ENCODE peak calls at places on chromosomes 1 and 21, in six cellular contexts. U is heart right ventricle, E is fibroblast of lung, F is pancreas, D is heart left ventricle, X is tibial artery. J is an unnamed sample.
A peak's percentile ranks its signal among the peaks of the same experiment; 100 is the strongest.

GRCh38 chr1:941027-941587 is 17.4 kb downstream of the SAMD11 start:
- DNase-seq in E (no peak), X (no peak), F (no peak), U (no peak), D (no peak), J (no peak)

GRCh38 chr1:6927626-6928025 is 142.4 kb downstream of the CAMTA1 start:
- DNase-seq in D (no peak), X (no peak), U (no peak), F (no peak), E (no peak), J (no peak)

GRCh38 chr1:229109320-229109761 is 161.6 kb upstream of the RAB4A start:
- DNase-seq in D (peak; percentile 27), E (no peak), X (peak; percentile 60), U (no peak), F (no peak), J (no peak)

GRCh38 chr1:74505133-74505532 is 7.3 kb downstream of the LRRC53 start:
- DNase-seq in D (no peak), U (peak; percentile 14), X (no peak), F (no peak), E (no peak), J (no peak)

GRCh38 chr1:217040696-217041095 is 317.5 kb upstream of the ESRRG start:
- DNase-seq in D (no peak), F (no peak), U (no peak), E (peak; percentile 18), X (no peak), J (no peak)

GRCh38 chr1:201946224-201946908 is at the start of gene LMOD1:
- DNase-seq in F (peak; percentile 67), E (peak; percentile 93), X (peak; percentile 97), U (peak; percentile 81), D (peak; percentile 85), J (no peak)

GRCh38 chr1:77039739-77040138 is 172.5 kb downstream of the ST6GALNAC5 start:
- DNase-seq in D (no peak), F (no peak), X (no peak), E (peak; percentile 96), U (no peak), J (peak; percentile 92)

GRCh38 chr1:168202941-168203654 is 22.7 kb upstream of the SFT2D2 start:
- DNase-seq in U (no peak), F (no peak), X (peak; percentile 30), E (peak; percentile 81), D (no peak), J (peak; percentile 52)

GRCh38 chr1:87450136-87450535 is 121.5 kb downstream of the LMO4 start:
- DNase-seq in U (no peak), D (no peak), E (no peak), F (no peak), X (no peak), J (no peak)

GRCh38 chr1:53733975-53734649 is 4.9 kb downstream of the GLIS1 start:
- DNase-seq in X (no peak), U (no peak), D (no peak), E (peak; percentile 74), F (no peak), J (no peak)

GRCh38 chr1:171636141-171636540 is 14.1 kb downstream of the MYOCOS start:
- DNase-seq in F (no peak), D (no peak), E (no peak), U (no peak), X (no peak), J (no peak)

GRCh38 chr21:37855568-37856391 is 60.5 kb downstream of the KCNJ6 start:
- DNase-seq in D (no peak), U (no peak), F (no peak), E (peak; percentile 86), X (no peak), J (no peak)

GRCh38 chr1:166182281-166182680 is 15.5 kb upstream of the FAM78B start:
- DNase-seq in E (no peak), X (no peak), D (no peak), U (no peak), F (no peak), J (no peak)

GRCh38 chr1:228101994-228102790 is 933 bp downstream of the C1orf35 start:
- DNase-seq in F (peak; percentile 61), D (no peak), X (no peak), U (no peak), E (no peak), J (no peak)

GRCh38 chr1:218501073-218501612 is 156.0 kb downstream of the TGFB2 start:
- DNase-seq in X (no peak), D (no peak), U (no peak), F (no peak), E (no peak), J (no peak)

GRCh38 chr1:223216482-223217205 is 73.6 kb upstream of the TLR5 start:
- DNase-seq in U (no peak), E (no peak), D (no peak), F (no peak), X (no peak), J (no peak)

GRCh38 chr1:92486251-92487077 is at the start of gene GFI1:
- DNase-seq in X (no peak), F (peak; percentile 74), E (peak; percentile 15), D (peak; percentile 11), U (peak; percentile 32), J (no peak)

GRCh38 chr1:147627435-147628110 is 42.8 kb downstream of the ACP6 start:
- DNase-seq in D (peak; percentile 48), F (peak; percentile 54), X (peak; percentile 43), E (peak; percentile 55), U (peak; percentile 41), J (peak; percentile 9)

GRCh38 chr1:6969106-6969505 is 183.9 kb downstream of the CAMTA1 start:
- DNase-seq in E (no peak), D (no peak), F (no peak), U (no peak), X (no peak), J (no peak)

GRCh38 chr1:206050655-206051235 is 2.2 kb upstream of the RHEX start:
- DNase-seq in E (no peak), X (no peak), D (no peak), F (no peak), U (no peak), J (peak; percentile 73)

GRCh38 chr1:107767156-107767582 is 197.8 kb downstream of the VAV3 start:
- DNase-seq in E (no peak), F (no peak), X (no peak), D (no peak), U (no peak), J (no peak)

GRCh38 chr1:212470059-212470458 is 37.3 kb downstream of the NENF start:
- DNase-seq in X (peak; percentile 96), D (peak; percentile 66), U (peak; percentile 65), E (peak; percentile 97), F (peak; percentile 30), J (peak; percentile 84)

GRCh38 chr1:234986750-234987414 is 141.8 kb downstream of the TOMM20 start:
- DNase-seq in E (peak; percentile 71), F (no peak), D (peak; percentile 46), X (no peak), U (no peak), J (no peak)

GRCh38 chr1:5644281-5645134 is 347.7 kb downstream of the NPHP4 start:
- DNase-seq in F (no peak), E (no peak), X (no peak), U (no peak), D (no peak), J (no peak)

GRCh38 chr1:5638582-5638981 is 353.6 kb downstream of the NPHP4 start:
- DNase-seq in F (no peak), U (no peak), E (no peak), D (no peak), X (no peak), J (no peak)

GRCh38 chr1:5643360-5644090 is 348.7 kb downstream of the NPHP4 start:
- DNase-seq in E (no peak), F (peak; percentile 1), X (no peak), D (no peak), U (no peak), J (no peak)

GRCh38 chr1:5639323-5639722 is 352.9 kb downstream of the NPHP4 start:
- DNase-seq in E (no peak), F (no peak), X (peak; percentile 9), D (no peak), U (no peak), J (no peak)

GRCh38 chr1:5640845-5641244 is 351.4 kb downstream of the NPHP4 start:
- DNase-seq in X (no peak), E (no peak), D (no peak), U (no peak), F (no peak), J (no peak)
- TF ChIP-seq CTCF in X (no peak), E (no peak), D (no peak), U (no peak), F (no peak), J (peak; percentile 52)

GRCh38 chr21:34730756-34731445 is 62.1 kb downstream of the CLIC6 start:
- DNase-seq in E (no peak), F (no peak), D (no peak), U (no peak), X (no peak), J (peak; percentile 42)
- H3K4me1 ChIP-seq in E (no peaks in the 10 kb centered on the region), F (no peaks in the 10 kb centered on the region), D (no peaks in the 10 kb centered on the region), U (no peaks in the 10 kb centered on the region), X (peaks cover 6% of the 10 kb centered on the region), J (peaks cover 41% of the 10 kb centered on the region)

GRCh38 chr1:30232288-30232899 is 491.0 kb downstream of the MATN1 start:
- DNase-seq in F (no peak), D (no peak), X (no peak), E (no peak), U (no peak), J (peak; percentile 5)
- TF ChIP-seq CTCF in F (peak; percentile 17), D (peak; percentile 26), X (no peak), E (no peak), U (peak; percentile 18), J (peak; percentile 68)

GRCh38 chr1:111104981-111105380 is 34.9 kb downstream of the DRAM2 start:
- DNase-seq in F (no peak), E (no peak), U (no peak), D (no peak), X (no peak), J (no peak)

GRCh38 chr1:111097356-111098099 is 42.4 kb downstream of the DRAM2 start:
- DNase-seq in D (no peak), E (no peak), X (no peak), U (no peak), F (no peak), J (no peak)

GRCh38 chr1:111099289-111099688 is 40.6 kb downstream of the DRAM2 start:
- DNase-seq in F (no peak), D (no peak), X (no peak), U (no peak), E (peak; percentile 2), J (no peak)

GRCh38 chr1:111101854-111102642 is 37.8 kb downstream of the DRAM2 start:
- DNase-seq in U (no peak), F (no peak), E (no peak), X (no peak), D (no peak), J (peak; percentile 17)
- H3K4me1 ChIP-seq in U (no peaks in the 10 kb centered on the region), F (no peaks in the 10 kb centered on the region), E (no peaks in the 10 kb centered on the region), X (no peaks in the 10 kb centered on the region), D (no peaks in the 10 kb centered on the region), J (no peaks in the 10 kb centered on the region)